ENCODE peak calls at places on chromosomes 1 and 21, in seven cellular contexts. One of them, this sample, is unnamed.
A peak's percentile ranks its signal among the peaks of the same experiment; 100 is the strongest.

GRCh38 chr1:21175324-21175669 is 1.4 kb downstream of the EIF4G3 start:
- DNase-seq in Caki2: no peak
- DNase-seq in T-helper 2 cell: peak; percentile 35
- DNase-seq in NCI-H1105 treated with DMSO at 0.1 percent for 48 hours: no peak
- DNase-seq in sigmoid colon: peak; percentile 72
- DNase-seq in PC-3: peak; percentile 27
- DNase-seq in GM13976: no peak
- DNase-seq in this sample: no peak

GRCh38 chr1:11151854-11152612 is 37.1 kb upstream of the ANGPTL7 start:
- DNase-seq in Caki2: no peak
- DNase-seq in T-helper 2 cell: no peak
- DNase-seq in NCI-H1105 treated with DMSO at 0.1 percent for 48 hours: no peak
- DNase-seq in sigmoid colon: peak; percentile 21
- DNase-seq in PC-3: peak; percentile 35
- DNase-seq in GM13976: no peak
- DNase-seq in this sample: no peak

GRCh38 chr1:4025752-4026151 is 125.7 kb upstream of the C1orf174 start:
- DNase-seq in Caki2: no peak
- DNase-seq in T-helper 2 cell: no peak
- DNase-seq in NCI-H1105 treated with DMSO at 0.1 percent for 48 hours: no peak
- DNase-seq in sigmoid colon: no peak
- DNase-seq in PC-3: no peak
- DNase-seq in GM13976: no peak
- DNase-seq in this sample: no peak

GRCh38 chr1:85708826-85709222 is 591 bp upstream of the ZNHIT6 start:
- DNase-seq in Caki2: no peak
- DNase-seq in T-helper 2 cell: no peak
- DNase-seq in NCI-H1105 treated with DMSO at 0.1 percent for 48 hours: no peak
- DNase-seq in sigmoid colon: no peak
- DNase-seq in PC-3: no peak
- DNase-seq in GM13976: no peak
- DNase-seq in this sample: no peak

GRCh38 chr1:62321438-62321837 is 2.2 kb upstream of the KANK4 start:
- DNase-seq in Caki2: peak; percentile 54
- DNase-seq in T-helper 2 cell: no peak
- DNase-seq in NCI-H1105 treated with DMSO at 0.1 percent for 48 hours: no peak
- DNase-seq in sigmoid colon: no peak
- DNase-seq in PC-3: peak; percentile 93
- DNase-seq in GM13976: no peak
- DNase-seq in this sample: no peak

GRCh38 chr1:185360714-185361113 is 43.7 kb upstream of the IVNS1ABP start:
- DNase-seq in Caki2: no peak
- DNase-seq in T-helper 2 cell: no peak
- DNase-seq in NCI-H1105 treated with DMSO at 0.1 percent for 48 hours: no peak
- DNase-seq in sigmoid colon: no peak
- DNase-seq in PC-3: peak; percentile 37
- DNase-seq in GM13976: no peak
- DNase-seq in this sample: no peak

GRCh38 chr1:164604541-164604940 is 45.6 kb downstream of the PBX1 start:
- DNase-seq in Caki2: no peak
- DNase-seq in T-helper 2 cell: no peak
- DNase-seq in NCI-H1105 treated with DMSO at 0.1 percent for 48 hours: no peak
- DNase-seq in sigmoid colon: no peak
- DNase-seq in PC-3: peak; percentile 58
- DNase-seq in GM13976: no peak
- DNase-seq in this sample: no peak

GRCh38 chr1:216929870-216930582 is 206.8 kb upstream of the ESRRG start:
- DNase-seq in Caki2: peak; percentile 37
- DNase-seq in T-helper 2 cell: no peak
- DNase-seq in NCI-H1105 treated with DMSO at 0.1 percent for 48 hours: no peak
- DNase-seq in sigmoid colon: no peak
- DNase-seq in PC-3: peak; percentile 95
- DNase-seq in GM13976: no peak
- DNase-seq in this sample: no peak

GRCh38 chr1:200457810-200458209 is 48.0 kb upstream of the ZNF281 start:
- DNase-seq in Caki2: no peak
- DNase-seq in T-helper 2 cell: no peak
- DNase-seq in NCI-H1105 treated with DMSO at 0.1 percent for 48 hours: no peak
- DNase-seq in sigmoid colon: no peak
- DNase-seq in PC-3: peak; percentile 66
- DNase-seq in GM13976: no peak
- DNase-seq in this sample: no peak

GRCh38 chr1:182589931-182590330 is 875 bp upstream of the RNASEL start:
- DNase-seq in Caki2: no peak
- DNase-seq in T-helper 2 cell: no peak
- DNase-seq in NCI-H1105 treated with DMSO at 0.1 percent for 48 hours: no peak
- DNase-seq in sigmoid colon: no peak
- DNase-seq in PC-3: no peak
- DNase-seq in GM13976: no peak
- DNase-seq in this sample: no peak

GRCh38 chr1:97996880-97997279 is 76.0 kb upstream of the DPYD start:
- DNase-seq in Caki2: no peak
- DNase-seq in T-helper 2 cell: no peak
- DNase-seq in NCI-H1105 treated with DMSO at 0.1 percent for 48 hours: no peak
- DNase-seq in sigmoid colon: no peak
- DNase-seq in PC-3: no peak
- DNase-seq in GM13976: no peak
- DNase-seq in this sample: no peak

GRCh38 chr1:177278626-177279390 is 108.0 kb downstream of the BRINP2 start:
- DNase-seq in Caki2: peak; percentile 22
- DNase-seq in T-helper 2 cell: no peak
- DNase-seq in NCI-H1105 treated with DMSO at 0.1 percent for 48 hours: no peak
- DNase-seq in sigmoid colon: no peak
- DNase-seq in PC-3: no peak
- DNase-seq in GM13976: no peak
- DNase-seq in this sample: no peak

GRCh38 chr21:29095203-29095602 is 21.8 kb upstream of the CCT8 start:
- DNase-seq in Caki2: no peak
- DNase-seq in T-helper 2 cell: no peak
- DNase-seq in NCI-H1105 treated with DMSO at 0.1 percent for 48 hours: no peak
- DNase-seq in sigmoid colon: no peak
- DNase-seq in PC-3: no peak
- DNase-seq in GM13976: no peak
- DNase-seq in this sample: no peak

GRCh38 chr1:48940946-48941732 is 164.4 kb upstream of the BEND5 start:
- DNase-seq in Caki2: no peak
- DNase-seq in T-helper 2 cell: no peak
- DNase-seq in NCI-H1105 treated with DMSO at 0.1 percent for 48 hours: no peak
- DNase-seq in sigmoid colon: no peak
- DNase-seq in PC-3: no peak
- DNase-seq in GM13976: no peak
- DNase-seq in this sample: no peak

GRCh38 chr1:85368073-85368778 is 91.8 kb upstream of the BCL10 start:
- DNase-seq in Caki2: no peak
- DNase-seq in T-helper 2 cell: no peak
- DNase-seq in NCI-H1105 treated with DMSO at 0.1 percent for 48 hours: no peak
- DNase-seq in sigmoid colon: no peak
- DNase-seq in PC-3: no peak
- DNase-seq in GM13976: no peak
- DNase-seq in this sample: no peak

GRCh38 chr1:30740952-30741894 is 16.4 kb downstream of the LAPTM5 start:
- DNase-seq in Caki2: no peak
- DNase-seq in T-helper 2 cell: no peak
- DNase-seq in NCI-H1105 treated with DMSO at 0.1 percent for 48 hours: no peak
- DNase-seq in sigmoid colon: no peak
- DNase-seq in PC-3: peak; percentile 46
- DNase-seq in GM13976: no peak
- DNase-seq in this sample: no peak

GRCh38 chr1:161958425-161958824 is 65.2 kb downstream of the OLFML2B start:
- DNase-seq in Caki2: peak; percentile 39
- DNase-seq in T-helper 2 cell: no peak
- DNase-seq in NCI-H1105 treated with DMSO at 0.1 percent for 48 hours: no peak
- DNase-seq in sigmoid colon: no peak
- DNase-seq in PC-3: peak; percentile 22
- DNase-seq in GM13976: no peak
- DNase-seq in this sample: no peak

This sample was measured in activated B cell treated with CpG ODN at 0.5 μM for 24 hours.